ENCODE peak calls at places on chromosomes 11 and 22, in four cellular contexts. Q, J, M and U are unnamed samples.

GRCh38 chr11:719214-720016 is 13.4 kb downstream of the EPS8L2 start:
- DNase-seq in M (no peak), Q (no peak), J (no peak), U (no peak)

GRCh38 chr11:75301602-75302345 is 49.7 kb downstream of the ARRB1 start:
- DNase-seq in M (no peak), J (no peak), Q (no peak), U (no peak)

GRCh38 chr11:104003491-104003890 is 32.9 kb upstream of the DDI1 start:
- DNase-seq in Q (no peak), J (no peak), M (no peak), U (no peak)

GRCh38 chr11:16335236-16335962 is 20.9 kb downstream of the SOX6 start:
- DNase-seq in J (no peak), M (no peak), Q (peak), U (no peak)

GRCh38 chr11:18731427-18731826 is 5.4 kb upstream of the IGSF22 start:
- DNase-seq in M (no peak), J (no peak), Q (no peak), U (no peak)

GRCh38 chr11:34379081-34379480 is 21.3 kb upstream of the ABTB2 start:
- DNase-seq in M (no peak), Q (no peak), J (no peak), U (no peak)

GRCh38 chr11:62400760-62401159 is 18.1 kb upstream of the SCGB1A1 start:
- DNase-seq in J (no peak), Q (no peak), M (no peak), U (no peak)

GRCh38 chr11:107018902-107019493 is 722 bp upstream of the GUCY1A2 start:
- DNase-seq in J (no peak), Q (peak), M (no peak), U (peak)

GRCh38 chr11:128598096-128598495 is 10.7 kb upstream of the ETS1 start:
- DNase-seq in J (no peak), M (no peak), Q (no peak), U (no peak)

GRCh38 chr11:125929445-125930075 is 16.3 kb upstream of the VSIG10L2 start:
- DNase-seq in M (no peak), J (no peak), Q (no peak), U (no peak)

GRCh38 chr11:109424893-109425292 is 2.9 kb downstream of the C11orf87 start:
- DNase-seq in M (no peak), Q (peak), J (peak), U (no peak)

GRCh38 chr22:38569181-38569971 is 607 bp downstream of the DMC1 start:
- DNase-seq in Q (no peak), J (peak), M (no peak), U (peak)

GRCh38 chr11:8337396-8337795 is 73.7 kb upstream of the LMO1 start:
- DNase-seq in Q (no peak), M (no peak), J (no peak), U (no peak)

GRCh38 chr22:43879901-43880742 is 11.7 kb downstream of the PNPLA5 start:
- DNase-seq in M (no peak), Q (no peak), J (no peak), U (no peak)

GRCh38 chr11:117443269-117444186 is 115.9 kb downstream of the CEP164 start:
- DNase-seq in Q (peak), M (no peak), J (peak), U (peak)

GRCh38 chr11:1983601-1983961 is 14.1 kb downstream of the H19 start:
- DNase-seq in J (no peak), Q (no peak), M (no peak), U (no peak)

GRCh38 chr11:20058749-20059458 is 101.4 kb downstream of the DBX1 start:
- DNase-seq in J (no peak), Q (no peak), M (no peak), U (no peak)

GRCh38 chr22:48546653-48547424 is 1280.8 kb downstream of the BRD1 start:
- DNase-seq in Q (no peak), M (no peak), J (no peak), U (no peak)

GRCh38 chr11:122209619-122210377 is 93.8 kb upstream of the BLID start:
- DNase-seq in J (no peak), M (no peak), Q (no peak), U (no peak)

GRCh38 chr11:81203876-81204275 is 1529.8 kb downstream of the FAM181B start:
- DNase-seq in J (no peak), Q (no peak), M (no peak), U (no peak)

GRCh38 chr11:8067567-8067928 is 13.5 kb upstream of the TUB start:
- DNase-seq in J (no peak), M (no peak), Q (no peak), U (no peak)

GRCh38 chr11:13698147-13698546 is 29.7 kb downstream of the FAR1 start:
- DNase-seq in Q (no peak), M (no peak), J (no peak), U (no peak)

GRCh38 chr11:91981995-91982394 is 242.6 kb upstream of the FAT3 start:
- DNase-seq in Q (no peak), M (no peak), J (no peak), U (no peak)

GRCh38 chr11:88414981-88415391 is 77.5 kb upstream of the CTSC start:
- DNase-seq in J (no peak), Q (no peak), M (no peak), U (no peak)

GRCh38 chr11:3202759-3203158 is 15.9 kb downstream of the MRGPRG start:
- DNase-seq in J (no peak), M (no peak), Q (no peak), U (no peak)

GRCh38 chr22:49034836-49035817 is 792.5 kb downstream of the BRD1 start:
- DNase-seq in M (no peak), Q (no peak), J (no peak), U (no peak)

GRCh38 chr22:22595001-22595835 is 36.2 kb upstream of the PRAME start:
- DNase-seq in Q (no peak), M (no peak), J (no peak), U (no peak)

GRCh38 chr11:2670541-2671100 is 29.2 kb downstream of the KCNQ1OT1 start:
- DNase-seq in M (no peak), J (no peak), Q (no peak), U (no peak)

GRCh38 chr11:73400293-73400692 is 24.1 kb downstream of the RELT start:
- DNase-seq in Q (no peak), J (no peak), M (no peak), U (no peak)

GRCh38 chr11:106395716-106396349 is 318.4 kb downstream of the AASDHPPT start:
- DNase-seq in Q (no peak), J (no peak), M (no peak), U (no peak)

GRCh38 chr11:129861702-129862107 is 33.7 kb downstream of the NFRKB start:
- DNase-seq in M (no peak), J (no peak), Q (peak), U (peak)

GRCh38 chr22:33697640-33698039 is 222.6 kb downstream of the LARGE1 start:
- DNase-seq in Q (peak), J (no peak), M (no peak), U (no peak)

GRCh38 chr22:31935961-31936635 is 8.2 kb upstream of the YWHAH start:
- DNase-seq in Q (no peak), J (no peak), M (no peak), U (no peak)

GRCh38 chr11:1152316-1153104 is 5.2 kb upstream of the MUC5AC start:
- DNase-seq in M (no peak), J (no peak), Q (peak), U (no peak)

GRCh38 chr11:120780239-120780638 is 243.7 kb upstream of the TBCEL start:
- DNase-seq in J (no peak), Q (no peak), M (no peak), U (no peak)

GRCh38 chr11:120781486-120782120 is 242.3 kb upstream of the TBCEL start:
- DNase-seq in M (no peak), Q (no peak), J (no peak), U (no peak)

GRCh38 chr11:120775986-120776682 is 247.8 kb upstream of the TBCEL start:
- DNase-seq in J (no peak), M (no peak), Q (no peak), U (no peak)

GRCh38 chr11:120776683-120777010 is 247.3 kb upstream of the TBCEL start:
- DNase-seq in J (no peak), M (no peak), Q (no peak), U (no peak)

GRCh38 chr11:120778692-120779490 is 245.0 kb upstream of the TBCEL start:
- DNase-seq in J (no peak), Q (no peak), M (no peak), U (no peak)
- TF ChIP-seq FOXK2 in J (no peak), Q (no peak), M (no peak), U (no peak)

GRCh38 chr11:31797227-31798056 is 13.7 kb downstream of the PAX6 start:
- DNase-seq in M (no peak), J (no peak), Q (no peak), U (no peak)
- TF ChIP-seq TARDBP in M (no peak), J (no peak), Q (no peak), U (no peak)

DNA sequence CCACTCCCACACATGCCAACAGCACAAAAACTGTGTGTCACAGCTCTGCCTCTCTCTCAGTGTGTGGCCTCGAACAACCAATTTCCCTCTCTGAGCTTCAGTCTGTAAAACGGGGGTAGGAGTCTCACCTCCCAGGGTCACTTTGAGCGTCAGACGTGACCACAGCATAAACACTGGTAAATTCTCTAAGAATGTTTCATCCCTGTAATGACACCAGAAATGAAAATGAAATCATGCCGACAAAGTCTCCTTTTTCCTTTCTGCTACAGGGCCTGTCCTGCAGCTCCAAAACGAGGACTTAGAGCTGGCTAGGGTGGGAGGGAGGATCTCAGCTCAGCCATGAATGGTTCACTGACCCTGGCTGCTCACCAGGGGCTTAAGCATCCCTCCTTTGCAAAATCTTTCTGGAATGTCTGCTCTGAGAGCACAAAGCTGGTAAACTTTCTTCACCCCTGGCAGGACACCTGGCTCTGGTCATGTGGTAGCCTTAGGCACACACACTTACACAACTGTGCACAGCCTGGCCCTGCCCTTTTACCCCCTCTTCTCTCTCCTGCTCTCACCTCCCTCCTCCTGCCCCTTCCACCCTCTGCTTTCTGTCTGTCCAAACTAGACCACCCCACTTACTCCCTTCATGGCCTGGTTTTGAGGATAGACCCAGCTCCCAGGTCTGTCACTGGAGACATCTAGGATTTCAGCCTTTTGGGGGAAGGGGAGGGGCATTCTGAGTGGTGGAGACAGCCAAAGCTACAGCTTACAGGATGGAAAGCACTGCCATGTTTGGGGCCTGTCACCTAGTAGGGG is 12.3 kb upstream of the TSKU start:
- DNase-seq in M (no peak), J (no peak), Q (peak), U (no peak)
- TF ChIP-seq SP1 in M (no peak), J (no peak), Q (no peak), U (no peak)

GRCh38 chr11:69878927-69879733 is 59.9 kb upstream of the FGF3 start:
- DNase-seq in Q (no peak), M (no peak), J (no peak), U (no peak)

GRCh38 chr11:69879734-69880005 is 60.5 kb upstream of the FGF3 start:
- DNase-seq in M (no peak), Q (no peak), J (no peak), U (no peak)

GRCh38 chr11:69881467-69882269 is 62.5 kb upstream of the FGF3 start:
- DNase-seq in Q (no peak), J (no peak), M (no peak), U (peak)

GRCh38 chr11:69880803-69881445 is 61.7 kb upstream of the FGF3 start:
- DNase-seq in J (no peak), Q (no peak), M (no peak), U (no peak)

DNA sequence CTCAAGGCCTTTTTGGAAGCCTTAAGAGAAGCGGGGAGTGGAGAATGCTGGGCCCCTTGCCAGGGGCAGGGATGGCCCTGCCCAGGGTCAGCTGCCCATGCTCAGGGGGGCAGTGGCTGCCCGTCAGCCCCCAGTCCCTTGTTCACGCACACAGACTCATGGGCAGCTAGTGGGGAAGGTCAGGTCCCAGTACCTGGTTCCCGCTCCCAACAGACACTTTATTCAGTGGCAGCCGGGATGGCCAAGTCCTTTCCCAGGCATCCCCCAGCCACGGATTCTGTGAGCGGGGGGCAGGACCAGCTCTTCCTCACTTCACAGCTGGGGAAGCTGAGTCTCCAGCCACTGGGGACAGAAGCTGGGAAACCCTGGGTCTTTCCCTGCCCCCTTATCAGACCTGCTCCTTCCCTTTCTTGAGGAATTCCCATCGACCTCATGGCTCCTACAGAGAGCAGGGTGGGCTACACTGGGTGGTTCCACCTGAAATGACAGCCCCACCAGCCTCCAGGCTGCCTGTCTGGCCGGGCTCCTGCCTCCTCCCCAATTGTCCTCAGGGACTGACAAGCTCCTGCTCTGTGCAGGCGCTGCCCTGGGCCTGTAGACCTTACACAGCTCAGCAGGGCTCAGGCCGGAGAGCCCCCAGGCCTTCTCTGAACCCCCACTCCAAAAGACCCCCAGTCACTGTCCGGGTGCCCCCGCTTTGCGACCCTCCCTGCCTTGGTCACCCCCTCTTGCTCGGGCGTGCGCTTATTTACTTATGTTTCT is 61.0 kb upstream of the FGF3 start:
- DNase-seq in J (no peak), Q (no peak), M (no peak), U (no peak)
- TF ChIP-seq FOXK2 in J (no peak), Q (no peak), M (no peak), U (no peak)

GRCh38 chr11:67351275-67352005 is 1.9 kb downstream of the POLD4 start:
- DNase-seq in Q (no peak), J (peak), M (no peak), U (peak)
- TF ChIP-seq TARDBP in Q (no peak), J (no peak), M (no peak), U (no peak)

GRCh38 chr22:47292546-47293320 is 530.3 kb downstream of the TBC1D22A start:
- DNase-seq in Q (no peak), M (no peak), J (no peak), U (no peak)

GRCh38 chr22:47293368-47294221 is 531.1 kb downstream of the TBC1D22A start:
- DNase-seq in Q (no peak), J (no peak), M (no peak), U (no peak)

GRCh38 chr22:47290706-47291430 is 528.4 kb downstream of the TBC1D22A start:
- DNase-seq in Q (no peak), J (no peak), M (no peak), U (no peak)

GRCh38 chr22:47294222-47294532 is 531.7 kb downstream of the TBC1D22A start:
- DNase-seq in J (no peak), Q (no peak), M (no peak), U (no peak)

GRCh38 chr22:47291565-47292495 is 529.4 kb downstream of the TBC1D22A start:
- DNase-seq in J (no peak), Q (no peak), M (no peak), U (no peak)
- TF ChIP-seq SP1 in J (no peak), Q (no peak), M (no peak), U (no peak)